ENCODE peak calls at places on chromosome 9, in six cellular contexts. Y is endothelial cell, U is H7, J is fibroblast of pulmonary artery, O is nephron progenitor cell, L is fibroblast of mammary gland. B is an unnamed sample.

GRCh38 chr9:35658894-35659220 is 765 bp downstream of the CCDC107 start:
- DNase-seq in Y (no peak), U (no peak), J (peak), O (no peak), L (peak), B (no peak)

GRCh38 chr9:106920091-106920490 is 57.1 kb downstream of the ZNF462 start:
- DNase-seq in Y (no peak), U (no peak), J (no peak), O (no peak), L (no peak), B (no peak)

GRCh38 chr9:114276908-114277821 is 45.7 kb upstream of the ORM1 start:
- DNase-seq in Y (no peak), U (no peak), J (peak), O (no peak), L (peak), B (no peak)

GRCh38 chr9:91954841-91955471 is 4.9 kb upstream of the ROR2 start:
- DNase-seq in Y (peak), U (peak), J (peak), O (peak), L (peak), B (no peak)

GRCh38 chr9:116713266-116713665 is 26.2 kb downstream of the TRIM32 start:
- DNase-seq in Y (no peak), U (no peak), J (no peak), O (no peak), L (no peak), B (no peak)

GRCh38 chr9:121984726-121985402 is 108.2 kb downstream of the TTLL11 start:
- DNase-seq in Y (no peak), U (no peak), J (peak), O (no peak), L (peak), B (no peak)

GRCh38 chr9:3906437-3907213 is 380.8 kb upstream of the RFX3 start:
- DNase-seq in Y (no peak), U (no peak), J (peak), O (no peak), L (peak), B (no peak)

GRCh38 chr9:130938184-130938651 is 829 bp downstream of the FIBCD1 start:
- DNase-seq in Y (no peak), U (no peak), J (no peak), O (no peak), L (no peak), B (no peak)

GRCh38 chr9:116369706-116370105 is 216.1 kb downstream of the PAPPA start:
- DNase-seq in Y (no peak), U (no peak), J (no peak), O (peak), L (no peak), B (no peak)

GRCh38 chr9:37374892-37375291 is 47.6 kb upstream of the GRHPR start:
- DNase-seq in Y (no peak), U (no peak), J (no peak), O (no peak), L (no peak), B (no peak)

GRCh38 chr9:134123764-134124128 is 12.1 kb upstream of the WDR5 start:
- DNase-seq in Y (no peak), U (peak), J (no peak), O (no peak), L (no peak), B (no peak)

GRCh38 chr9:5389109-5389732 is 48.5 kb downstream of the PLGRKT start:
- DNase-seq in Y (no peak), U (no peak), J (peak), O (no peak), L (peak), B (no peak)

GRCh38 chr9:8451146-8451545 is 651.6 kb upstream of the DMAC1 start:
- DNase-seq in Y (no peak), U (no peak), J (no peak), O (no peak), L (no peak), B (no peak)

GRCh38 chr9:108742191-108742590 is 113.6 kb downstream of the ACTL7B start:
- DNase-seq in Y (no peak), U (no peak), J (no peak), O (no peak), L (no peak), B (no peak)

GRCh38 chr9:99513441-99514112 is 291.5 kb downstream of the SEC61B start:
- DNase-seq in Y (no peak), U (no peak), J (no peak), O (no peak), L (no peak), B (no peak)

GRCh38 chr9:87256973-87257372 is 240.7 kb upstream of the DAPK1 start:
- DNase-seq in Y (no peak), U (no peak), J (peak), O (no peak), L (peak), B (no peak)

GRCh38 chr9:4739587-4740372 is 1.2 kb downstream of the AK3 start:
- DNase-seq in Y (no peak), U (no peak), J (peak), O (no peak), L (peak), B (no peak)

GRCh38 chr9:87442451-87442850 is 55.2 kb upstream of the DAPK1 start:
- DNase-seq in Y (no peak), U (no peak), J (no peak), O (no peak), L (no peak), B (no peak)

GRCh38 chr9:97293207-97293721 is 14.2 kb upstream of the CCDC180 start:
- DNase-seq in Y (peak), U (no peak), J (peak), O (no peak), L (peak), B (no peak)

GRCh38 chr9:89648247-89649000 is 43.6 kb downstream of the GADD45G start:
- DNase-seq in Y (no peak), U (no peak), J (no peak), O (no peak), L (no peak), B (no peak)

GRCh38 chr9:14066032-14066431 is 247.9 kb downstream of the NFIB start:
- DNase-seq in Y (no peak), U (no peak), J (no peak), O (no peak), L (no peak), B (no peak)

B was measured in NCI-H2107.